ENCODE peak calls at places on chromosomes 7 and 10, in eight cellular contexts. G is endothelial cell of umbilical vein; Y is Kasumi-1; T is Calu3; F is IMR-90; P is activated naive CD4-positive, alpha-beta T cell treated with anti-CD3 and anti-CD28 coated beads for 36 hours; W is left ventricle myocardium inferior; U is GM19239. A is an unnamed sample.

GRCh38 chr7:101816499-101817030 is 861 bp upstream of the CUX1 start:
- DNase-seq in G (no peak), Y (no peak), T (peak), F (peak), P (peak), W (peak), U (peak), A (no peak)

GRCh38 chr10:126511917-126512487 is 123.7 kb upstream of the ADAM12 start:
- DNase-seq in G (no peak), Y (no peak), T (no peak), F (no peak), P (no peak), W (no peak), U (no peak), A (no peak)

GRCh38 chr7:3309140-3309539 is 8.1 kb downstream of the SDK1 start:
- DNase-seq in G (no peak), Y (no peak), T (no peak), F (peak), P (no peak), W (no peak), U (no peak), A (no peak)

GRCh38 chr10:90871279-90871760 is 454 bp upstream of the RPP30 start:
- DNase-seq in G (peak), Y (peak), T (peak), F (peak), P (peak), W (no peak), U (no peak), A (no peak)

GRCh38 chr10:55214608-55215007 is 413.6 kb upstream of the PCDH15 start:
- DNase-seq in G (no peak), Y (no peak), T (no peak), F (no peak), P (no peak), W (no peak), U (no peak), A (no peak)

GRCh38 chr10:23192741-23193434 is 776 bp downstream of the PTF1A start:
- DNase-seq in G (no peak), Y (no peak), T (no peak), F (no peak), P (no peak), W (no peak), U (no peak), A (no peak)

GRCh38 chr7:151431768-151432311 is 8.1 kb downstream of the CRYGN start:
- DNase-seq in G (no peak), Y (no peak), T (no peak), F (no peak), P (no peak), W (no peak), U (no peak), A (no peak)

GRCh38 chr10:111303887-111304286 is 227.1 kb downstream of the ADRA2A start:
- DNase-seq in G (no peak), Y (no peak), T (no peak), F (no peak), P (no peak), W (no peak), U (no peak), A (no peak)

GRCh38 chr10:21617267-21617666 is 83.2 kb downstream of the MLLT10 start:
- DNase-seq in G (no peak), Y (no peak), T (no peak), F (no peak), P (no peak), W (no peak), U (no peak), A (no peak)

GRCh38 chr10:11950325-11951018 is 92.1 kb downstream of the UPF2 start:
- DNase-seq in G (no peak), Y (no peak), T (no peak), F (no peak), P (no peak), W (no peak), U (no peak), A (no peak)

GRCh38 chr10:5746197-5746596 is 61.6 kb downstream of the TASOR2 start:
- DNase-seq in G (no peak), Y (no peak), T (no peak), F (no peak), P (no peak), W (peak), U (no peak), A (no peak)

GRCh38 chr10:44478040-44478439 is 93.1 kb upstream of the CXCL12 start:
- DNase-seq in G (no peak), Y (no peak), T (no peak), F (peak), P (no peak), W (no peak), U (no peak), A (peak)

GRCh38 chr10:120517881-120518484 is 61.0 kb downstream of the PLPP4 start:
- DNase-seq in G (no peak), Y (no peak), T (no peak), F (no peak), P (no peak), W (no peak), U (no peak), A (no peak)

GRCh38 chr10:128263891-128264688 is 137.9 kb upstream of the MKI67 start:
- DNase-seq in G (peak), Y (peak), T (peak), F (peak), P (peak), W (peak), U (no peak), A (no peak)

GRCh38 chr10:63376560-63377304 is 89.0 kb downstream of the JMJD1C start:
- DNase-seq in G (peak), Y (no peak), T (no peak), F (peak), P (no peak), W (no peak), U (no peak), A (peak)

GRCh38 chr7:8379264-8379663 is 54.1 kb upstream of the NXPH1 start:
- DNase-seq in G (no peak), Y (no peak), T (peak), F (no peak), P (no peak), W (no peak), U (no peak), A (no peak)

GRCh38 chr7:156460861-156461632 is 179.5 kb upstream of the RNF32 start:
- DNase-seq in G (no peak), Y (no peak), T (no peak), F (no peak), P (no peak), W (no peak), U (no peak), A (no peak)

GRCh38 chr10:19930936-19931859 is 115.0 kb downstream of the PLXDC2 start:
- DNase-seq in G (peak), Y (no peak), T (no peak), F (peak), P (no peak), W (no peak), U (no peak), A (no peak)

GRCh38 chr10:14129770-14130169 is 201.0 kb downstream of the FRMD4A start:
- DNase-seq in G (no peak), Y (no peak), T (no peak), F (no peak), P (no peak), W (no peak), U (no peak), A (no peak)

GRCh38 chr10:100750291-100751210 is 5.2 kb downstream of the PAX2 start:
- DNase-seq in G (no peak), Y (no peak), T (no peak), F (no peak), P (no peak), W (no peak), U (no peak), A (no peak)

GRCh38 chr7:42869131-42870020 is 42.5 kb downstream of the C7orf25 start:
- DNase-seq in G (no peak), Y (no peak), T (no peak), F (no peak), P (peak), W (no peak), U (no peak), A (no peak)

GRCh38 chr7:127874951-127875608 is 156.2 kb downstream of the LRRC4 start:
- DNase-seq in G (no peak), Y (no peak), T (no peak), F (peak), P (no peak), W (no peak), U (no peak), A (peak)

A was measured in GM04503.